ENCODE peak calls at places on chromosomes 1 and 21, in four cellular contexts. H is breast epithelium, L is endothelial cell, K is IMR-90. G is an unnamed sample.

GRCh38 chr1:58893257-58893869 is 109.5 kb upstream of the JUN start:
- DNase-seq in H (no peak), L (no peak), K (no peak), G (peak; percentile 64)

GRCh38 chr1:223417444-223417843 is 24.2 kb downstream of the CCDC185 start:
- DNase-seq in H (no peak), L (no peak), K (no peak), G (no peak)

GRCh38 chr21:42530167-42530518 is 16.5 kb downstream of the SLC37A1 start:
- DNase-seq in H (no peak), L (no peak), K (no peak), G (no peak)

GRCh38 chr1:205523891-205524793 is 19.7 kb downstream of the CDK18 start:
- DNase-seq in H (no peak), L (peak; percentile 78), K (peak; percentile 59), G (peak; percentile 89)

GRCh38 chr1:166695115-166695514 is 144.2 kb upstream of the POGK start:
- DNase-seq in H (no peak), L (no peak), K (no peak), G (no peak)

GRCh38 chr1:186195377-186195931 is 179.6 kb downstream of the TPR start:
- DNase-seq in H (no peak), L (no peak), K (no peak), G (no peak)

GRCh38 chr21:42219606-42220137 is 732 bp downstream of the ABCG1 start:
- DNase-seq in H (no peak), L (peak; percentile 39), K (peak; percentile 5), G (no peak)

GRCh38 chr1:206455681-206456344 is 14.5 kb upstream of the IKBKE start:
- DNase-seq in H (no peak), L (no peak), K (no peak), G (no peak)

GRCh38 chr1:47772960-47773682 is 224.1 kb downstream of the TRABD2B start:
- DNase-seq in H (no peak), L (no peak), K (no peak), G (no peak)

GRCh38 chr1:17632541-17633193 is 93.2 kb downstream of the ARHGEF10L start:
- DNase-seq in H (no peak), L (no peak), K (peak; percentile 53), G (no peak)

GRCh38 chr1:19824541-19824940 is 9.5 kb upstream of the RNF186 start:
- DNase-seq in H (no peak), L (no peak), K (peak; percentile 19), G (no peak)

GRCh38 chr1:159296697-159297375 is 5.3 kb upstream of the FCER1A start:
- DNase-seq in H (no peak), L (no peak), K (no peak), G (no peak)

GRCh38 chr21:42843021-42843420 is 36.3 kb downstream of the WDR4 start:
- DNase-seq in H (no peak), L (no peak), K (no peak), G (peak; percentile 30)

GRCh38 chr1:87560961-87561360 is 232.3 kb downstream of the LMO4 start:
- DNase-seq in H (no peak), L (no peak), K (peak; percentile 75), G (no peak)

GRCh38 chr1:30012455-30013440 is 710.6 kb downstream of the MATN1 start:
- DNase-seq in H (no peak), L (no peak), K (no peak), G (peak; percentile 60)

GRCh38 chr1:208036918-208037567 is 126.1 kb upstream of the CD34 start:
- DNase-seq in H (no peak), L (no peak), K (no peak), G (no peak)

GRCh38 chr1:208033236-208033635 is 122.3 kb upstream of the CD34 start:
- DNase-seq in H (no peak), L (no peak), K (no peak), G (no peak)

GRCh38 chr1:208034135-208034534 is 123.2 kb upstream of the CD34 start:
- DNase-seq in H (no peak), L (no peak), K (no peak), G (no peak)

GRCh38 chr1:208038303-208038702 is 127.4 kb upstream of the CD34 start:
- DNase-seq in H (no peak), L (no peak), K (no peak), G (no peak)

DNA sequence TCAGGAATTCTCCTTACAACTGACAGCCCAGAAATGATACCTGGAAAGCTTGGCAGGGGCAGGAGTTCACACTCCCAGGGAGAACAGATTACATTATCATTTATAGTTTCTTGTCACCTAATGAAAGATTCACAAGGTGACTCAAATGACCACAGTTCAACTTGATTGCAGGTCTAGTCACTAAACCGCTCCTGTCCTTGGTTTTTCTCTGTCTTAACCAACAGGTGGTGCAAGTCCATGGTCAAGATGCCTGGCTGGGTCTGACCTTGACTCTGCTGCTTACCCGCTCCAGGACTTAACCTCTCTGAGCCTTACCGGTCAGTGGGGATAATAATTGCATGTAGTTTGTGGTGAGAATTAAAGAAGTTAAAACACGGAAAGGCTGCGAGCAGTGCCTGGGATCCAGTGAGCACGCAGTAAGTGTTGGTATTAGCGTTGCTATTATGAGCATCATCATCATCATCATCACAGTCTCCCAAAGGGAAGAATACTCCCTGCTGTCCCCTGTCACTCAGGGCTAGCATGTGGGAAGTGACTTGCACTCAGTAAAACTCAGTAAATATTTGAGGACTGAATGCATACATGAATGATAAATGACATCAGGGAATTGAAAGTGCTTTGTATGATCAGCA is 125.4 kb upstream of the CD34 start:
- DNase-seq in H (no peak), L (no peak), K (peak; percentile 31), G (no peak)
- TF ChIP-seq CTCF in H (no peak), L (no peak), K (peak; percentile 24), G (peak; percentile 47)

DNA sequence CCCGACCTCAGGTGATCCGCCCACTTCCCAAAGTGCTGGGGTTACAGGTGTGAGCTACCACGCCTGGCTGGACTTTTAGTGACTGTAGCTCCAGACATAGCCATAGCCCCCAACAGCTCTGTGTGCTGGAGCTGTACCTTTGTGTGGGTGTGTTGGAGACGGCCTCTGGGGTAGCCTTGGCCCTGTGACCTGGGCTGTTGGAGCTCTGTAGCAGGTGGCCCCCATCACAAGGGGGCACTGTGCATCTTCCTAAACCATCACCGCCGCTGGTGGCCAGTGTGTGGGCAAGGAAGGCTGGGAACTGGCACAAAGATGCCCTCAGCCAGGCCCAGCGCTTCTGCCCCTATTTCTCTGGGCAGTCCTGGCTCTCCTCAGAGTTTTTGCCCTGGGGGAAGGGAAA is 38.4 kb upstream of the FOXO6 start:
- DNase-seq in H (peak; percentile 57), L (peak; percentile 66), K (no peak), G (peak; percentile 81)
- TF ChIP-seq CTCF in H (peak; percentile 69), L (peak; percentile 42), K (peak; percentile 41), G (peak; percentile 51)

DNA sequence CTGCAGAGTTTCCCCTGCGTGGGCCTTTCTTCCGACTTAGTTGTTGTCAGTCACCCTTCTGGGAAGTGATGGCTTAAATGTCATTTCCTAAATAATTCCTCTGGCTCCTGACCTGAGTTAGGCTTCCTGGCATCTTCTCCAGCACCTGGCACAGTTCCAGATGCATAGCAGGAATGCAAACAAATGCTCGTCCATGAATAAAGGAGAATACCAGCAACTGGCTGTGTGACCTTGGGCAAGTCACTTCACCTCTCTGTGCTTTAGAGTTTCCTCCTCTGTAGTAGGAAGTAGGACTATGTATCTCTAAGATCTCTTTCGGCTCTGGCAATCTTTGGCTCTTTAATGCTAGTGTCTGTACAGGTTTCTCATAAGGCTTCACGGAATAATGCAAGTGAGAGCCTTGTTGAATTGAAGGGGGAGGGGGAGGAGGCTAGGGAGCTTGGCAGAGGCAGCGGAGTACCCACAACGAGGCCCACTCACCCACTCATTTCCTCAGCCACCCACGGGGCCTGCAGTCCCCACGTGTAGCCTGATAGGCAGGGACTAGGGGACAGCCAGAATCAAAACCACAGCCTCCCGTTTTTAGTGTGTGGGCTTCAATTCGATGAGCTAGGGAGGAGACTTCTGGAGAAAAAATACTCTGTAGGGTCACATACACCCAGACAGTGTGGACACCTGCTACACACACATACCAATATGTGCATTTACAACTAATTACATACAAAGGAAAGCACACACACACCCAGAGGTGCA is 48.1 kb downstream of the TENT5C start:
- DNase-seq in H (no peak), L (no peak), K (no peak), G (no peak)
- TF ChIP-seq CTCF in H (no peak), L (no peak), K (no peak), G (no peak)

GRCh38 chr1:3350441-3351261 is 103.8 kb upstream of the ARHGEF16 start:
- DNase-seq in H (no peak), L (no peak), K (no peak), G (no peak)

GRCh38 chr1:3349968-3350299 is 104.5 kb upstream of the ARHGEF16 start:
- DNase-seq in H (no peak), L (no peak), K (no peak), G (no peak)

GRCh38 chr1:3347257-3348020 is 107.0 kb upstream of the ARHGEF16 start:
- DNase-seq in H (no peak), L (no peak), K (no peak), G (no peak)

GRCh38 chr1:3348196-3348865 is 106.1 kb upstream of the ARHGEF16 start:
- DNase-seq in H (no peak), L (no peak), K (no peak), G (no peak)

GRCh38 chr1:3349161-3349967 is 105.1 kb upstream of the ARHGEF16 start:
- DNase-seq in H (no peak), L (no peak), K (no peak), G (no peak)
- TF ChIP-seq CTCF in H (no peak), L (no peak), K (no peak), G (peak; percentile 37)